ENCODE peak calls at places on chromosomes 12 and 14, in nine cellular contexts. L is AG09319; A is substantia nigra; U is activated naive CD4-positive, alpha-beta T cell treated with anti-CD3 and anti-CD28 coated beads, Interleukin-2, amount 50 U/mL, for 16 hours; W is activated naive CD8-positive, alpha-beta T cell treated with anti-CD3 and anti-CD28 coated beads, Interleukin-2, amount 50 U/mL, for 24 hours; S is T-helper 1 cell; I is stimulated activated CD4-positive, alpha-beta T cell treated with anti-CD3 and anti-CD28 coated beads, Interleukin-1b, Interleukin-23, amount 100 ng/mL, for 48 hours; E is lower lobe of right lung; H is PC-3. Q is an unnamed sample.

GRCh38 chr12:4069046-4070010 is 196.1 kb upstream of the PARP11 start:
- DNase-seq in L (no peak), S (no peak), A (no peak), U (no peak), W (no peak), H (no peak), I (no peak), E (no peak), Q (no peak)

GRCh38 chr12:11652351-11653040 is 3.0 kb downstream of the ETV6 start:
- DNase-seq in I (peak; percentile 25), H (peak; percentile 19), U (no peak), S (no peak), A (peak; percentile 35), E (peak; percentile 63), L (no peak), W (peak; percentile 26), Q (no peak)

GRCh38 chr12:6074979-6075585 is 49.4 kb downstream of the VWF start:
- DNase-seq in I (peak; percentile 51), L (no peak), E (peak; percentile 69), H (no peak), W (peak; percentile 56), U (peak; percentile 23), S (no peak), A (no peak), Q (peak; percentile 84)

GRCh38 chr12:124742111-124742510 is 121.6 kb downstream of the SCARB1 start:
- DNase-seq in I (no peak), S (no peak), U (no peak), E (no peak), W (no peak), L (no peak), H (no peak), A (no peak), Q (no peak)

GRCh38 chr12:54262403-54262925 is 17.5 kb downstream of the CBX5 start:
- DNase-seq in U (no peak), H (no peak), I (no peak), L (no peak), W (no peak), A (no peak), E (no peak), S (no peak), Q (no peak)

GRCh38 chr14:35337557-35338255 is 45.5 kb downstream of the PSMA6 start:
- DNase-seq in W (no peak), I (no peak), A (no peak), E (peak; percentile 63), L (no peak), H (no peak), U (no peak), S (no peak), Q (peak; percentile 51)

GRCh38 chr14:103126873-103127304 is 3.6 kb downstream of the TNFAIP2 start:
- DNase-seq in I (no peak), S (no peak), E (peak; percentile 78), A (no peak), L (no peak), U (no peak), W (no peak), H (peak; percentile 70), Q (no peak)

GRCh38 chr12:92185052-92185451 is 39.4 kb upstream of the BTG1 start:
- DNase-seq in H (no peak), W (peak; percentile 21), S (no peak), I (peak; percentile 12), A (no peak), L (no peak), U (no peak), E (no peak), Q (no peak)

GRCh38 chr14:68521557-68521901 is 271.3 kb downstream of the ZFP36L1 start:
- DNase-seq in H (no peak), W (no peak), L (no peak), S (no peak), U (no peak), I (no peak), E (no peak), A (no peak), Q (no peak)

GRCh38 chr14:33693237-33693636 is 257.6 kb downstream of the EGLN3 start:
- DNase-seq in H (no peak), L (peak; percentile 53), E (no peak), S (no peak), U (no peak), I (no peak), W (no peak), A (no peak), Q (no peak)

GRCh38 chr14:96737869-96738268 is 59.3 kb upstream of the VRK1 start:
- DNase-seq in I (no peak), A (no peak), H (no peak), S (no peak), L (no peak), E (no peak), W (no peak), U (no peak), Q (no peak)

GRCh38 chr14:53327716-53328115 is 174.6 kb upstream of the DDHD1 start:
- DNase-seq in H (peak; percentile 87), A (no peak), S (no peak), I (no peak), L (no peak), W (no peak), E (no peak), U (no peak), Q (no peak)